ENCODE peak calls at places on chromosomes 4 and X, in five cellular contexts. H is amniotic stem cell, B is LoVo, W is pulmonary artery endothelial cell, J is kidney glomerular epithelial cell. C is an unnamed sample.
A peak's percentile ranks its signal among the peaks of the same experiment; 100 is the strongest.

GRCh38 chrX:26050099-26050498 is 88.0 kb upstream of the MAGEB18 start:
- DNase-seq in H (no peak), W (no peak), B (no peak), J (no peak), C (peak; percentile 3)

GRCh38 chr4:127788517-127788916 is 6.4 kb downstream of the HSPA4L start:
- DNase-seq in W (no peak), J (no peak), B (no peak), H (no peak), C (peak; percentile 47)

GRCh38 chrX:129606918-129607317 is 47.8 kb downstream of the APLN start:
- DNase-seq in B (peak; percentile 27), W (no peak), H (no peak), J (peak; percentile 23), C (peak; percentile 77)

GRCh38 chrX:43909159-43909558 is 26.9 kb upstream of the MAOB start:
- DNase-seq in W (no peak), J (no peak), H (no peak), B (no peak), C (no peak)

GRCh38 chr4:145299380-145300076 is 119.1 kb upstream of the OTUD4 start:
- DNase-seq in W (no peak), H (peak; percentile 48), J (peak; percentile 63), B (no peak), C (peak; percentile 93)

GRCh38 chr4:110869114-110869513 is 246.2 kb upstream of the PITX2 start:
- DNase-seq in J (peak; percentile 43), B (no peak), H (peak; percentile 27), W (no peak), C (no peak)

GRCh38 chr4:105859233-105859632 is 36.0 kb upstream of the NPNT start:
- DNase-seq in B (peak; percentile 64), H (peak; percentile 48), J (no peak), W (peak; percentile 35), C (peak; percentile 82)

GRCh38 chr4:158949094-158949493 is 153.8 kb upstream of the RAPGEF2 start:
- DNase-seq in W (peak; percentile 24), H (no peak), B (peak; percentile 25), J (peak; percentile 69), C (peak; percentile 35)

GRCh38 chr4:39067451-39067850 is 5.4 kb downstream of the KLHL5 start:
- DNase-seq in H (no peak), W (no peak), B (no peak), J (no peak), C (no peak)

GRCh38 chr4:129966175-129966574 is 870.2 kb downstream of the C4orf33 start:
- DNase-seq in H (no peak), B (no peak), J (no peak), W (no peak), C (no peak)

GRCh38 chrX:41381685-41382084 is 47.7 kb downstream of the DDX3X start:
- DNase-seq in H (peak; percentile 3), W (peak; percentile 57), B (peak; percentile 74), J (peak; percentile 3), C (peak; percentile 90)

GRCh38 chrX:69362889-69363288 is 141.2 kb upstream of the NALF2 start:
- DNase-seq in B (no peak), W (no peak), J (no peak), H (no peak), C (no peak)

GRCh38 chrX:12245650-12246645 is 107.7 kb downstream of the FRMPD4 start:
- DNase-seq in W (no peak), H (no peak), J (no peak), B (no peak), C (peak; percentile 4)